ENCODE peak calls at places on chromosomes 7 and 10, in ten cellular contexts. A is NCI-H1105; T is fibroblast of pulmonary artery; R is ELR; O is T-helper 9 cell; M is AG09309; X is stimulated activated CD8-positive, alpha-beta memory T cell treated with anti-CD3 and anti-CD28 coated beads, Interleukin-2, amount 100 ng/mL, for 1 hour; Q is B cell; I is amygdala; B is CD8-positive, alpha-beta memory T cell. H is an unnamed sample.

GRCh38 chr10:28077889-28078288 is 79.0 kb upstream of the ODAD2 start:
- DNase-seq in B (no peak), O (no peak), A (no peak), X (no peak), M (peak), R (peak), T (no peak), I (no peak), Q (no peak), H (no peak)

GRCh38 chr7:103680161-103681144 is 234.4 kb upstream of the SLC26A5 start:
- DNase-seq in O (no peak), M (no peak), B (no peak), T (no peak), R (no peak), A (no peak), I (no peak), X (no peak), Q (no peak), H (no peak)

GRCh38 chr10:79079490-79080355 is 11.0 kb downstream of the ZMIZ1 start:
- DNase-seq in A (no peak), Q (no peak), I (no peak), R (peak), B (no peak), O (no peak), X (no peak), M (no peak), T (peak), H (no peak)

GRCh38 chr7:131899271-131900030 is 343.0 kb upstream of the PODXL start:
- DNase-seq in M (no peak), X (no peak), Q (no peak), A (no peak), T (no peak), O (no peak), I (no peak), R (peak), B (no peak), H (no peak)

GRCh38 chr7:99355098-99355497 is 19.4 kb upstream of the ARPC1B start:
- DNase-seq in B (no peak), R (no peak), A (no peak), M (no peak), Q (no peak), O (no peak), I (no peak), T (no peak), X (no peak), H (no peak)

GRCh38 chr7:84372712-84373111 is 178.1 kb upstream of the SEMA3A start:
- DNase-seq in T (peak), A (no peak), O (no peak), B (no peak), I (no peak), R (no peak), Q (no peak), M (no peak), X (no peak), H (no peak)

GRCh38 chr7:8481096-8481495 is 47.7 kb downstream of the NXPH1 start:
- DNase-seq in B (no peak), Q (no peak), O (no peak), X (no peak), R (no peak), A (no peak), I (no peak), M (no peak), T (no peak), H (no peak)

GRCh38 chr7:48421357-48421756 is 250.1 kb downstream of the ABCA13 start:
- DNase-seq in A (no peak), T (peak), Q (no peak), O (no peak), X (no peak), I (no peak), B (no peak), M (no peak), R (peak), H (no peak)

GRCh38 chr7:156725982-156726381 is 85.4 kb downstream of the RNF32 start:
- DNase-seq in O (no peak), X (no peak), R (no peak), Q (no peak), A (no peak), T (peak), B (no peak), M (no peak), I (no peak), H (no peak)

GRCh38 chr10:111874586-111874985 is 309.0 kb downstream of the GPAM start:
- DNase-seq in A (no peak), T (no peak), M (no peak), I (no peak), X (no peak), R (no peak), O (no peak), Q (no peak), B (no peak), H (no peak)

GRCh38 chr10:119480667-119481066 is 61.9 kb downstream of the RGS10 start:
- DNase-seq in O (no peak), I (no peak), M (no peak), X (no peak), T (peak), Q (no peak), A (no peak), B (no peak), R (no peak), H (no peak)

GRCh38 chr7:76047305-76047810 is 442 bp downstream of the STYXL1 start:
- DNase-seq in R (no peak), X (no peak), T (peak), I (no peak), Q (peak), M (no peak), A (no peak), B (no peak), O (peak), H (no peak)

GRCh38 chr10:13420532-13421307 is 72.6 kb upstream of the SEPHS1 start:
- DNase-seq in M (no peak), I (no peak), B (no peak), T (no peak), Q (no peak), O (no peak), X (no peak), R (no peak), A (no peak), H (no peak)

GRCh38 chr10:19874190-19874589 is 58.0 kb downstream of the PLXDC2 start:
- DNase-seq in Q (no peak), A (no peak), R (no peak), B (no peak), O (no peak), I (no peak), T (no peak), X (no peak), M (no peak), H (no peak)

GRCh38 chr7:64574481-64575159 is 11.7 kb upstream of the ZNF680 start:
- DNase-seq in O (no peak), I (peak), A (peak), R (no peak), B (no peak), T (peak), Q (no peak), M (no peak), X (no peak), H (peak)

GRCh38 chr7:17099083-17099973 is 199.1 kb upstream of the AHR start:
- DNase-seq in O (no peak), I (no peak), A (no peak), B (no peak), M (no peak), T (peak), R (peak), X (no peak), Q (no peak), H (no peak)

GRCh38 chr7:98394377-98394836 is 6.5 kb downstream of the BAIAP2L1 start:
- DNase-seq in R (peak), Q (no peak), B (no peak), A (no peak), T (peak), I (no peak), X (no peak), M (peak), O (no peak), H (no peak)

GRCh38 chr7:24477807-24478655 is 95.2 kb upstream of the PALS2 start:
- DNase-seq in R (peak), O (no peak), X (no peak), A (no peak), I (no peak), M (peak), Q (no peak), B (no peak), T (peak), H (peak)

GRCh38 chr10:15223174-15223573 is 54.7 kb upstream of the NMT2 start:
- DNase-seq in R (peak), A (no peak), I (no peak), Q (no peak), X (no peak), T (peak), O (no peak), M (peak), B (no peak), H (no peak)

GRCh38 chr10:103612462-103613365 is 119.2 kb downstream of the NEURL1 start:
- DNase-seq in A (no peak), O (no peak), B (no peak), I (no peak), X (no peak), M (peak), Q (no peak), R (peak), T (peak), H (no peak)

GRCh38 chr10:73907841-73908517 is 3.0 kb upstream of the PLAU start:
- DNase-seq in I (no peak), R (peak), Q (no peak), T (peak), M (no peak), O (no peak), X (no peak), B (no peak), A (no peak), H (no peak)

GRCh38 chr7:104416866-104417393 is 88.5 kb downstream of the LHFPL3 start:
- DNase-seq in R (no peak), X (no peak), Q (no peak), A (no peak), O (no peak), B (no peak), T (no peak), I (no peak), M (no peak), H (no peak)

GRCh38 chr10:16845248-16845647 is 28.0 kb upstream of the RSU1 start:
- DNase-seq in M (no peak), B (no peak), I (no peak), O (no peak), Q (no peak), T (peak), A (no peak), X (no peak), R (no peak), H (no peak)

GRCh38 chr7:44678096-44678467 is 70.6 kb upstream of the ZMIZ2 start:
- DNase-seq in T (peak), B (no peak), I (no peak), R (no peak), O (no peak), M (peak), Q (no peak), A (no peak), X (no peak), H (no peak)

GRCh38 chr10:71667374-71667750 is 52.2 kb downstream of the C10orf105 start:
- DNase-seq in M (no peak), O (no peak), Q (peak), T (no peak), X (no peak), I (no peak), R (no peak), B (no peak), A (no peak), H (no peak)

GRCh38 chr7:96224682-96225081 is 97.2 kb downstream of the SLC25A13 start:
- DNase-seq in X (no peak), R (no peak), M (no peak), O (no peak), I (no peak), B (no peak), A (no peak), Q (no peak), T (peak), H (no peak)

GRCh38 chr10:8193546-8193945 is 139.1 kb downstream of the GATA3 start:
- DNase-seq in R (no peak), A (no peak), X (no peak), B (no peak), T (no peak), Q (no peak), I (no peak), O (no peak), M (no peak), H (no peak)

GRCh38 chr7:130910949-130911944 is 177.2 kb upstream of the KLF14 start:
- DNase-seq in A (no peak), O (no peak), Q (no peak), M (no peak), B (no peak), I (no peak), X (no peak), R (peak), T (peak), H (no peak)

GRCh38 chr7:130485734-130486113 is 6.2 kb upstream of the MEST start:
- DNase-seq in T (no peak), I (no peak), X (no peak), A (no peak), Q (no peak), B (no peak), O (no peak), R (no peak), M (no peak), H (no peak)

GRCh38 chr10:121553861-121554264 is 44.4 kb downstream of the FGFR2 start:
- DNase-seq in A (no peak), B (no peak), T (no peak), M (no peak), X (no peak), O (no peak), Q (no peak), I (no peak), R (no peak), H (no peak)